ENCODE peak calls at places on chromosomes 6 and 20, in four cellular contexts. One of them, this sample, is unnamed.

GRCh38 chr6:138795809-138796469 is at the start of gene ECT2L:
- DNase-seq in kidney: peak
- DNase-seq in stimulated activated CD4-positive, alpha-beta T cell treated with anti-CD3 and anti-CD28 coated beads, Interleukin-4, amount 100 ng/mL, for 48 hours: no peak
- DNase-seq in aorta: peak
- DNase-seq in this sample: peak

GRCh38 chr6:71420693-71421328 is 132.2 kb downstream of the OGFRL1 start:
- DNase-seq in kidney: peak
- DNase-seq in stimulated activated CD4-positive, alpha-beta T cell treated with anti-CD3 and anti-CD28 coated beads, Interleukin-4, amount 100 ng/mL, for 48 hours: peak
- DNase-seq in aorta: peak
- DNase-seq in this sample: peak

GRCh38 chr20:4835244-4836177 is 113.8 kb downstream of the PRND start:
- DNase-seq in kidney: peak
- DNase-seq in stimulated activated CD4-positive, alpha-beta T cell treated with anti-CD3 and anti-CD28 coated beads, Interleukin-4, amount 100 ng/mL, for 48 hours: no peak
- DNase-seq in aorta: no peak
- DNase-seq in this sample: peak

GRCh38 chr20:57676517-57677322 is 33.1 kb downstream of the PMEPA1 start:
- DNase-seq in kidney: no peak
- DNase-seq in stimulated activated CD4-positive, alpha-beta T cell treated with anti-CD3 and anti-CD28 coated beads, Interleukin-4, amount 100 ng/mL, for 48 hours: no peak
- DNase-seq in aorta: no peak
- DNase-seq in this sample: no peak

GRCh38 chr6:17493286-17493685 is 99.9 kb downstream of the CAP2 start:
- DNase-seq in kidney: no peak
- DNase-seq in stimulated activated CD4-positive, alpha-beta T cell treated with anti-CD3 and anti-CD28 coated beads, Interleukin-4, amount 100 ng/mL, for 48 hours: no peak
- DNase-seq in aorta: no peak
- DNase-seq in this sample: no peak

GRCh38 chr6:128438311-128438916 is 82.0 kb downstream of the PTPRK start:
- DNase-seq in kidney: no peak
- DNase-seq in stimulated activated CD4-positive, alpha-beta T cell treated with anti-CD3 and anti-CD28 coated beads, Interleukin-4, amount 100 ng/mL, for 48 hours: no peak
- DNase-seq in aorta: no peak
- DNase-seq in this sample: no peak

GRCh38 chr20:31722388-31723281 is at the start of gene BCL2L1:
- DNase-seq in kidney: peak
- DNase-seq in stimulated activated CD4-positive, alpha-beta T cell treated with anti-CD3 and anti-CD28 coated beads, Interleukin-4, amount 100 ng/mL, for 48 hours: peak
- DNase-seq in aorta: peak
- DNase-seq in this sample: peak

GRCh38 chr20:6841128-6841527 is 73.6 kb downstream of the BMP2 start:
- DNase-seq in kidney: no peak
- DNase-seq in stimulated activated CD4-positive, alpha-beta T cell treated with anti-CD3 and anti-CD28 coated beads, Interleukin-4, amount 100 ng/mL, for 48 hours: no peak
- DNase-seq in aorta: no peak
- DNase-seq in this sample: no peak

GRCh38 chr20:5172167-5172586 is 45.4 kb downstream of the CDS2 start:
- DNase-seq in kidney: no peak
- DNase-seq in stimulated activated CD4-positive, alpha-beta T cell treated with anti-CD3 and anti-CD28 coated beads, Interleukin-4, amount 100 ng/mL, for 48 hours: no peak
- DNase-seq in aorta: no peak
- DNase-seq in this sample: no peak

GRCh38 chr6:157380458-157380778 is 572 bp upstream of the ZDHHC14 start:
- DNase-seq in kidney: no peak
- DNase-seq in stimulated activated CD4-positive, alpha-beta T cell treated with anti-CD3 and anti-CD28 coated beads, Interleukin-4, amount 100 ng/mL, for 48 hours: no peak
- DNase-seq in aorta: no peak
- DNase-seq in this sample: no peak

GRCh38 chr6:87671555-87672029 is 30.4 kb downstream of the AKIRIN2 start:
- DNase-seq in kidney: no peak
- DNase-seq in stimulated activated CD4-positive, alpha-beta T cell treated with anti-CD3 and anti-CD28 coated beads, Interleukin-4, amount 100 ng/mL, for 48 hours: no peak
- DNase-seq in aorta: no peak
- DNase-seq in this sample: no peak

GRCh38 chr6:146650799-146651481 is 52.2 kb downstream of the ADGB start:
- DNase-seq in kidney: no peak
- DNase-seq in stimulated activated CD4-positive, alpha-beta T cell treated with anti-CD3 and anti-CD28 coated beads, Interleukin-4, amount 100 ng/mL, for 48 hours: no peak
- DNase-seq in aorta: no peak
- DNase-seq in this sample: no peak

GRCh38 chr6:37074053-37074827 is 68.8 kb downstream of the FGD2 start:
- DNase-seq in kidney: no peak
- DNase-seq in stimulated activated CD4-positive, alpha-beta T cell treated with anti-CD3 and anti-CD28 coated beads, Interleukin-4, amount 100 ng/mL, for 48 hours: no peak
- DNase-seq in aorta: no peak
- DNase-seq in this sample: no peak

GRCh38 chr6:26331809-26332226 is 33.2 kb upstream of the BTN3A2 start:
- DNase-seq in kidney: no peak
- DNase-seq in stimulated activated CD4-positive, alpha-beta T cell treated with anti-CD3 and anti-CD28 coated beads, Interleukin-4, amount 100 ng/mL, for 48 hours: no peak
- DNase-seq in aorta: no peak
- DNase-seq in this sample: no peak

GRCh38 chr20:11377761-11378160 is 539.9 kb upstream of the BTBD3 start:
- DNase-seq in kidney: no peak
- DNase-seq in stimulated activated CD4-positive, alpha-beta T cell treated with anti-CD3 and anti-CD28 coated beads, Interleukin-4, amount 100 ng/mL, for 48 hours: no peak
- DNase-seq in aorta: no peak
- DNase-seq in this sample: no peak

GRCh38 chr20:61695741-61696140 is 369.9 kb downstream of the TAF4 start:
- DNase-seq in kidney: peak
- DNase-seq in stimulated activated CD4-positive, alpha-beta T cell treated with anti-CD3 and anti-CD28 coated beads, Interleukin-4, amount 100 ng/mL, for 48 hours: no peak
- DNase-seq in aorta: no peak
- DNase-seq in this sample: no peak

GRCh38 chr6:139409026-139409425 is 34.6 kb upstream of the CITED2 start:
- DNase-seq in kidney: no peak
- DNase-seq in stimulated activated CD4-positive, alpha-beta T cell treated with anti-CD3 and anti-CD28 coated beads, Interleukin-4, amount 100 ng/mL, for 48 hours: no peak
- DNase-seq in aorta: no peak
- DNase-seq in this sample: no peak

GRCh38 chr6:151494235-151494950 is 576 bp downstream of the CCDC170 start:
- DNase-seq in kidney: peak
- DNase-seq in stimulated activated CD4-positive, alpha-beta T cell treated with anti-CD3 and anti-CD28 coated beads, Interleukin-4, amount 100 ng/mL, for 48 hours: no peak
- DNase-seq in aorta: peak
- DNase-seq in this sample: no peak

GRCh38 chr6:21742238-21742660 is 148.7 kb downstream of the SOX4 start:
- DNase-seq in kidney: no peak
- DNase-seq in stimulated activated CD4-positive, alpha-beta T cell treated with anti-CD3 and anti-CD28 coated beads, Interleukin-4, amount 100 ng/mL, for 48 hours: no peak
- DNase-seq in aorta: no peak
- DNase-seq in this sample: no peak

This sample was measured in coronary artery.